ENCODE peak calls at places on chromosomes 11 and 22, in six cellular contexts. One of them, this sample, is unnamed.

GRCh38 chr11:128759597-128759996 is 65.7 kb downstream of the FLI1 start:
- DNase-seq in GM12878: no peak
- DNase-seq in prostate gland: no peak
- DNase-seq in T-helper 9 cell: no peak
- DNase-seq in kidney: no peak
- DNase-seq in tibial artery: no peak
- DNase-seq in this sample: no peak

GRCh38 chr22:45881524-45881875 is 95.5 kb downstream of the WNT7B start:
- DNase-seq in prostate gland: no peak
- DNase-seq in kidney: peak
- DNase-seq in T-helper 9 cell: no peak
- DNase-seq in GM12878: no peak
- DNase-seq in tibial artery: no peak
- DNase-seq in this sample: no peak

GRCh38 chr11:47412152-47412746 is 3.9 kb downstream of the SLC39A13 start:
- DNase-seq in GM12878: no peak
- DNase-seq in T-helper 9 cell: peak
- DNase-seq in tibial artery: no peak
- DNase-seq in prostate gland: no peak
- DNase-seq in kidney: peak
- DNase-seq in this sample: no peak

GRCh38 chr11:35951659-35952058 is 7.8 kb downstream of the LDLRAD3 start:
- DNase-seq in GM12878: no peak
- DNase-seq in kidney: no peak
- DNase-seq in T-helper 9 cell: no peak
- DNase-seq in prostate gland: peak
- DNase-seq in tibial artery: no peak
- DNase-seq in this sample: no peak

GRCh38 chr11:117443269-117444186 is 115.9 kb downstream of the CEP164 start:
- DNase-seq in prostate gland: peak
- DNase-seq in kidney: peak
- DNase-seq in GM12878: no peak
- DNase-seq in T-helper 9 cell: no peak
- DNase-seq in tibial artery: peak
- DNase-seq in this sample: no peak

GRCh38 chr11:119747868-119748660 is 19.1 kb upstream of the NECTIN1 start:
- DNase-seq in kidney: no peak
- DNase-seq in GM12878: no peak
- DNase-seq in prostate gland: no peak
- DNase-seq in T-helper 9 cell: no peak
- DNase-seq in tibial artery: no peak
- DNase-seq in this sample: no peak

GRCh38 chr11:78659326-78660319 is 85.0 kb upstream of the NARS2 start:
- DNase-seq in GM12878: no peak
- DNase-seq in tibial artery: no peak
- DNase-seq in kidney: no peak
- DNase-seq in T-helper 9 cell: no peak
- DNase-seq in prostate gland: peak
- DNase-seq in this sample: peak

GRCh38 chr11:119153049-119153818 is 4.4 kb downstream of the ABCG4 start:
- DNase-seq in T-helper 9 cell: no peak
- DNase-seq in prostate gland: no peak
- DNase-seq in tibial artery: no peak
- DNase-seq in GM12878: no peak
- DNase-seq in kidney: no peak
- DNase-seq in this sample: no peak

GRCh38 chr11:61059260-61059752 is 43.0 kb upstream of the CD5 start:
- DNase-seq in kidney: no peak
- DNase-seq in tibial artery: no peak
- DNase-seq in prostate gland: no peak
- DNase-seq in T-helper 9 cell: no peak
- DNase-seq in GM12878: no peak
- DNase-seq in this sample: peak

GRCh38 chr22:20115691-20116375 is at the start of gene RANBP1:
- DNase-seq in prostate gland: no peak
- DNase-seq in T-helper 9 cell: no peak
- DNase-seq in tibial artery: no peak
- DNase-seq in GM12878: no peak
- DNase-seq in kidney: peak
- DNase-seq in this sample: no peak

GRCh38 chr11:86947541-86947940 is 7.7 kb downstream of the FZD4 start:
- DNase-seq in prostate gland: no peak
- DNase-seq in T-helper 9 cell: no peak
- DNase-seq in kidney: no peak
- DNase-seq in GM12878: no peak
- DNase-seq in tibial artery: no peak
- DNase-seq in this sample: no peak

GRCh38 chr11:57399221-57399620 is 8.8 kb upstream of the PRG2 start:
- DNase-seq in T-helper 9 cell: no peak
- DNase-seq in kidney: no peak
- DNase-seq in GM12878: no peak
- DNase-seq in prostate gland: no peak
- DNase-seq in tibial artery: no peak
- DNase-seq in this sample: no peak

GRCh38 chr11:117039897-117040296 is 58.3 kb downstream of the SIK3 start:
- DNase-seq in GM12878: no peak
- DNase-seq in prostate gland: no peak
- DNase-seq in T-helper 9 cell: no peak
- DNase-seq in kidney: no peak
- DNase-seq in tibial artery: no peak
- DNase-seq in this sample: no peak

GRCh38 chr11:62879150-62879549 is 1.5 kb upstream of the SLC3A2 start:
- DNase-seq in GM12878: no peak
- DNase-seq in tibial artery: peak
- DNase-seq in kidney: no peak
- DNase-seq in prostate gland: no peak
- DNase-seq in T-helper 9 cell: no peak
- DNase-seq in this sample: no peak

This sample was measured in coronary artery.